ENCODE peak calls at places on chromosomes 12 and 14, in four cellular contexts. One of them, this sample, is unnamed.

GRCh38 chr12:107494331-107494730 is 191.3 kb upstream of the PWP1 start:
- DNase-seq in mammary epithelial cell: no peak
- DNase-seq in sigmoid colon: peak; percentile 43
- DNase-seq in CD8-positive, alpha-beta T cell: no peak
- DNase-seq in this sample: no peak

GRCh38 chr12:74169607-74170006 is 368.0 kb upstream of the ATXN7L3B start:
- DNase-seq in mammary epithelial cell: no peak
- DNase-seq in CD8-positive, alpha-beta T cell: no peak
- DNase-seq in sigmoid colon: no peak
- DNase-seq in this sample: no peak

GRCh38 chr14:21308479-21309237 is 28.8 kb downstream of the RPGRIP1 start:
- DNase-seq in mammary epithelial cell: peak; percentile 93
- DNase-seq in sigmoid colon: peak; percentile 77
- DNase-seq in CD8-positive, alpha-beta T cell: peak; percentile 80
- DNase-seq in this sample: peak; percentile 55

GRCh38 chr12:3752096-3752709 is 706 bp downstream of the CRACR2A start:
- DNase-seq in CD8-positive, alpha-beta T cell: peak; percentile 71
- DNase-seq in sigmoid colon: no peak
- DNase-seq in mammary epithelial cell: no peak
- DNase-seq in this sample: peak; percentile 57

GRCh38 chr12:4267904-4268548 is 5.5 kb upstream of the CCND2 start:
- DNase-seq in mammary epithelial cell: no peak
- DNase-seq in sigmoid colon: no peak
- DNase-seq in CD8-positive, alpha-beta T cell: no peak
- DNase-seq in this sample: no peak

GRCh38 chr14:104666981-104667380 is 22.4 kb upstream of the INF2 start:
- DNase-seq in sigmoid colon: no peak
- DNase-seq in CD8-positive, alpha-beta T cell: no peak
- DNase-seq in mammary epithelial cell: no peak
- DNase-seq in this sample: no peak

GRCh38 chr14:90658541-90658967 is 157.7 kb downstream of the TTC7B start:
- DNase-seq in CD8-positive, alpha-beta T cell: no peak
- DNase-seq in sigmoid colon: no peak
- DNase-seq in mammary epithelial cell: peak; percentile 95
- DNase-seq in this sample: no peak

GRCh38 chr14:56160058-56160457 is 41.8 kb downstream of the PELI2 start:
- DNase-seq in CD8-positive, alpha-beta T cell: no peak
- DNase-seq in sigmoid colon: no peak
- DNase-seq in mammary epithelial cell: no peak
- DNase-seq in this sample: no peak

GRCh38 chr14:62125793-62126192 is 363.6 kb downstream of the SNAPC1 start:
- DNase-seq in CD8-positive, alpha-beta T cell: no peak
- DNase-seq in sigmoid colon: no peak
- DNase-seq in mammary epithelial cell: no peak
- DNase-seq in this sample: no peak

GRCh38 chr14:70665448-70666363 is 24.0 kb downstream of the TTC9 start:
- DNase-seq in mammary epithelial cell: peak; percentile 79
- DNase-seq in sigmoid colon: no peak
- DNase-seq in CD8-positive, alpha-beta T cell: no peak
- DNase-seq in this sample: no peak

GRCh38 chr14:23300687-23301223 is 1.9 kb downstream of the PPP1R3E start:
- DNase-seq in mammary epithelial cell: peak; percentile 45
- DNase-seq in sigmoid colon: peak; percentile 83
- DNase-seq in CD8-positive, alpha-beta T cell: no peak
- DNase-seq in this sample: no peak

GRCh38 chr14:100580316-100581227 is 6.6 kb downstream of the BEGAIN start:
- DNase-seq in CD8-positive, alpha-beta T cell: no peak
- DNase-seq in sigmoid colon: peak; percentile 55
- DNase-seq in mammary epithelial cell: no peak
- DNase-seq in this sample: no peak

GRCh38 chr14:45838597-45838996 is 585.6 kb upstream of the MIS18BP1 start:
- DNase-seq in mammary epithelial cell: peak; percentile 6
- DNase-seq in CD8-positive, alpha-beta T cell: no peak
- DNase-seq in sigmoid colon: no peak
- DNase-seq in this sample: no peak
- TF ChIP-seq CTCF in mammary epithelial cell: peak; percentile 17
- TF ChIP-seq CTCF in CD8-positive, alpha-beta T cell: no peak
- TF ChIP-seq CTCF in sigmoid colon: no peak
- TF ChIP-seq CTCF in this sample: no peak

DNA sequence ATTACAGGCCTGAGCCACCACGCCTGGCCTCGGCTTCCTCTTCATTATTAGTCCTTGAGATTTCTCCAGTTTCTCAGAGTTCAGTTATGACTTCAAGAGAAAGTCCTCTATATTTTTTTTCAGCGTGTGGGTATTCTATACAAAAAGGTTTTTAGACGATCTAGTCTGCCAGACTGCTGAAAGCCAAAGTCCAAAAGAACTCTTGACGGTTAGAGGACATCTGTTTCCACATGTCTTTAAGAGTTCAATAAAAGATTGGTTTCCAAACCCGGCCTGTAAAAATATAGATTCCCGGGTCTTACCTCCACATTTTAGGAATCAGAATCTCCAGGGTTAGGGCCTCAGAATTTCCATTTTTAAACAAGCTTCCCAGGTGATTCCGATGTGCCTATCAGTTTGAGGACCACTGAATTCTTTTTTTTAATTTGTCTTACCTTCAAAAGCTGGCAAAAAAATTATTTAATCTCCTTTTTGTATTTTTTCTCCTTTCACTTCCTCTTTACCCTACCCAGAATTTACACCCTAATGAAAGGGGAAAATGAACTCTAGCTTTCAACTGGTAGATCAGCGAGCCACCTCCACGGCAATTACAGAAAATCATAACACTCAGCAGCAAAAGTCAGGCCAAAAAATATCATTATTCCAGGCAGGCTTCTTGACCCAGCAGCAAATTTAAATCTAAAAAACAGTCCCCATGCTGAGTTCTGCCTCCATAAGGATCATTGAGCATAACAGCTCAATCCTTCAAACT is 8.8 kb downstream of the NT5DC3 start:
- DNase-seq in CD8-positive, alpha-beta T cell: no peak
- DNase-seq in mammary epithelial cell: no peak
- DNase-seq in sigmoid colon: no peak
- DNase-seq in this sample: no peak
- H3K27ac ChIP-seq in CD8-positive, alpha-beta T cell: no peak overlapping the region
- H3K27ac ChIP-seq in mammary epithelial cell: no peak overlapping the region
- H3K27ac ChIP-seq in sigmoid colon: peak overlapping the region; percentile 99
- H3K27ac ChIP-seq in this sample: no peak overlapping the region

DNA sequence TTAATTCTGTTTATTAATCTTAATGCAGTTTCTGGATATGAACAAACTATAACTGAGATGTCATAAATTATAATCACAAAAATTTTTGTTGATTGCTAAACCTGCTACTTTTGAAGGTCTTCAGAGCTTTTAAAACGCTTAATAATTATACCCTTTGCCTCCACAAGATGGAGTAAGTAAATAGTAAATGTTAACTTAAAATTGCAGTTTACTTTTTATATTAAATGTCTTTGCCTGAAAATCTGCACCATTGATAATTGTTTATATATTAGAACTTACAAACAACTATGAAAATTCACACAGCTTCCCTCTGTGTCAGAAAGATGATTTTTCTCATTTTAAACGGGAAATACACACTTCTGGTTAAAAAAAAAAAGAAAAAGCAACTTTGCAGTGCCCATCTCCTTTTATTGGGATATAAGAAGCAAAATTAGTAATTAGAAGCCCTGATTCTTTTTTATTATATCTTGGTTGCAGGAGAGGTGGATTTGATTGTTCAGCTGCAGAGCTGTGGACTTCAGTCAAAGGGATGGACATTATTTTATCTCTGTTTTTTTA is 35.6 kb downstream of the SCFD1 start:
- DNase-seq in CD8-positive, alpha-beta T cell: no peak
- DNase-seq in mammary epithelial cell: no peak
- DNase-seq in sigmoid colon: no peak
- DNase-seq in this sample: no peak
- TF ChIP-seq CTCF in CD8-positive, alpha-beta T cell: peak; percentile 36
- TF ChIP-seq CTCF in mammary epithelial cell: peak; percentile 26
- TF ChIP-seq CTCF in sigmoid colon: no peak
- TF ChIP-seq CTCF in this sample: peak; percentile 30

GRCh38 chr12:29337325-29337724 is 43.6 kb downstream of the ERGIC2 start:
- DNase-seq in sigmoid colon: no peak
- DNase-seq in CD8-positive, alpha-beta T cell: no peak
- DNase-seq in mammary epithelial cell: no peak
- DNase-seq in this sample: no peak

GRCh38 chr12:29333178-29333577 is 47.8 kb downstream of the ERGIC2 start:
- DNase-seq in sigmoid colon: no peak
- DNase-seq in CD8-positive, alpha-beta T cell: no peak
- DNase-seq in mammary epithelial cell: no peak
- DNase-seq in this sample: no peak

GRCh38 chr12:29329411-29329810 is 51.6 kb downstream of the ERGIC2 start:
- DNase-seq in mammary epithelial cell: no peak
- DNase-seq in sigmoid colon: no peak
- DNase-seq in CD8-positive, alpha-beta T cell: no peak
- DNase-seq in this sample: no peak

DNA sequence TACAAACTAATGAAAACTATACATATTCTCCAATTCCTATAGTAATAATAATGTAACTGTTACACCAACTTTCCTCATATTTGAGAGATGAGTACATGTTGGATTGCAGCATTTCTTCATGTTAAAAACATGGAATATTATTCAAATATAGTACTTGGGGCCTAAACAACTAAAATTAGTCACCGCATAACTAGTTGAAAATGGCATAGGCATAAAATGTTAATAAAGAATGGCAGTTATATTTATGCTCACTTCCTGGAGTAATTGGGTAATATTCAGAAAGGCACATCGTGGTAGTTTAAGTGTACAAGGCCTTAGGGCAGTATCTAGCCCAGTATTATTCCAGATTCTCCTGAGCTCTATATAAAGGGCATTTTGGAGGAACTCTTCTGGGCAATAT is 46.1 kb downstream of the ERGIC2 start:
- DNase-seq in mammary epithelial cell: no peak
- DNase-seq in CD8-positive, alpha-beta T cell: no peak
- DNase-seq in sigmoid colon: no peak
- DNase-seq in this sample: no peak
- H3K27ac ChIP-seq in mammary epithelial cell: no peak overlapping the region
- H3K27ac ChIP-seq in CD8-positive, alpha-beta T cell: no peak overlapping the region
- H3K27ac ChIP-seq in sigmoid colon: no peak overlapping the region
- H3K27ac ChIP-seq in this sample: no peak overlapping the region